ENCODE peak calls at places on chromosome 9, in nine cellular contexts. B is M059J; I is non-pigmented ciliary epithelial cell; X is Calu3; J is stimulated activated CD8-positive, alpha-beta memory T cell treated with anti-CD3 and anti-CD28 coated beads, Interleukin-7, amount 100 ng/mL, for 24 hours; V is fibroblast of gingiva; N is MG63; T is activated T-helper 1 cell treated with Interleukin-2 at 50 U/mL for 16 hours; U is activated T-cell treated with anti-CD3 and anti-CD28 coated beads, Interleukin-2, amount 50 U/mL, for 4 hours. D is an unnamed sample.
A peak's percentile ranks its signal among the peaks of the same experiment; 100 is the strongest.

GRCh38 chr9:122190597-122191381 is 31.1 kb downstream of the MORN5 start:
- DNase-seq in B (peak; percentile 57), I (no peak), X (peak; percentile 22), J (no peak), V (no peak), N (no peak), T (no peak), U (no peak), D (no peak)

GRCh38 chr9:115808108-115808507 is 345.5 kb upstream of the PAPPA start:
- DNase-seq in B (peak; percentile 50), I (no peak), X (no peak), J (no peak), V (no peak), N (no peak), T (no peak), U (no peak), D (no peak)

GRCh38 chr9:5452286-5452609 is 1.9 kb downstream of the CD274 start:
- DNase-seq in B (no peak), I (no peak), X (no peak), J (no peak), V (no peak), N (no peak), T (no peak), U (no peak), D (no peak)

GRCh38 chr9:71769175-71770165 is 1.2 kb upstream of the CEMIP2 start:
- DNase-seq in B (peak; percentile 83), I (no peak), X (peak; percentile 88), J (peak; percentile 32), V (peak; percentile 43), N (peak; percentile 58), T (peak; percentile 58), U (peak; percentile 59), D (peak; percentile 51)

GRCh38 chr9:100281676-100282387 is 70.9 kb downstream of the TEX10 start:
- DNase-seq in B (no peak), I (no peak), X (no peak), J (no peak), V (no peak), N (no peak), T (no peak), U (no peak), D (no peak)

GRCh38 chr9:91727316-91727861 is 222.6 kb downstream of the ROR2 start:
- DNase-seq in B (peak; percentile 52), I (no peak), X (peak; percentile 20), J (peak; percentile 9), V (peak; percentile 17), N (peak; percentile 30), T (no peak), U (no peak), D (no peak)

GRCh38 chr9:35575478-35575877 is 29.6 kb upstream of the TESK1 start:
- DNase-seq in B (no peak), I (no peak), X (no peak), J (no peak), V (no peak), N (no peak), T (no peak), U (no peak), D (no peak)

GRCh38 chr9:109640232-109641078 is 139.5 kb upstream of the PALM2AKAP2 start:
- DNase-seq in B (peak; percentile 85), I (no peak), X (peak; percentile 50), J (no peak), V (peak; percentile 25), N (peak; percentile 85), T (no peak), U (no peak), D (no peak)

GRCh38 chr9:90778746-90779145 is 22.9 kb upstream of the SYK start:
- DNase-seq in B (no peak), I (no peak), X (no peak), J (no peak), V (no peak), N (no peak), T (no peak), U (no peak), D (no peak)

GRCh38 chr9:92206490-92206889 is 87.0 kb downstream of the IARS1 start:
- DNase-seq in B (peak; percentile 14), I (no peak), X (no peak), J (no peak), V (no peak), N (no peak), T (no peak), U (no peak), D (no peak)

GRCh38 chr9:93657331-93658111 is 81.1 kb downstream of the PHF2 start:
- DNase-seq in B (no peak), I (no peak), X (no peak), J (no peak), V (no peak), N (no peak), T (no peak), U (no peak), D (no peak)

GRCh38 chr9:2477755-2478154 is 143.8 kb upstream of the VLDLR start:
- DNase-seq in B (peak; percentile 37), I (peak; percentile 24), X (no peak), J (no peak), V (no peak), N (no peak), T (no peak), U (no peak), D (no peak)

GRCh38 chr9:106707722-106708121 is 155.2 kb upstream of the ZNF462 start:
- DNase-seq in B (no peak), I (no peak), X (no peak), J (no peak), V (no peak), N (no peak), T (no peak), U (no peak), D (no peak)

GRCh38 chr9:92964607-92964975 is 17.3 kb downstream of the FGD3 start:
- DNase-seq in B (no peak), I (no peak), X (no peak), J (no peak), V (no peak), N (no peak), T (no peak), U (no peak), D (no peak)

GRCh38 chr9:137951597-137952490 is 74.3 kb downstream of the CACNA1B start:
- DNase-seq in B (no peak), I (no peak), X (no peak), J (no peak), V (no peak), N (no peak), T (no peak), U (no peak), D (no peak)

GRCh38 chr9:36431078-36431477 is 31.0 kb upstream of the RNF38 start:
- DNase-seq in B (no peak), I (no peak), X (no peak), J (no peak), V (no peak), N (no peak), T (no peak), U (no peak), D (no peak)

GRCh38 chr9:95147452-95147851 is 170.1 kb downstream of the FANCC start:
- DNase-seq in B (no peak), I (no peak), X (no peak), J (no peak), V (peak; percentile 72), N (no peak), T (no peak), U (no peak), D (no peak)

GRCh38 chr9:120733190-120733589 is 18.9 kb upstream of the MEGF9 start:
- DNase-seq in B (peak; percentile 38), I (peak; percentile 65), X (no peak), J (no peak), V (peak; percentile 51), N (no peak), T (no peak), U (no peak), D (no peak)

GRCh38 chr9:20225841-20226240 is 396.5 kb downstream of the MLLT3 start:
- DNase-seq in B (peak; percentile 26), I (no peak), X (no peak), J (no peak), V (no peak), N (no peak), T (no peak), U (no peak), D (no peak)

GRCh38 chr9:114011313-114011712 is 66.8 kb downstream of the AMBP start:
- DNase-seq in B (no peak), I (no peak), X (no peak), J (no peak), V (no peak), N (no peak), T (no peak), U (no peak), D (no peak)

GRCh38 chr9:6512085-6512657 is 99.2 kb downstream of the UHRF2 start:
- DNase-seq in B (peak; percentile 49), I (no peak), X (no peak), J (no peak), V (peak; percentile 15), N (no peak), T (no peak), U (no peak), D (no peak)

GRCh38 chr9:129697111-129697955 is 31.9 kb downstream of the PRRX2 start:
- DNase-seq in B (peak; percentile 50), I (no peak), X (no peak), J (peak; percentile 35), V (peak; percentile 86), N (peak; percentile 96), T (no peak), U (peak; percentile 26), D (no peak)

GRCh38 chr9:120932086-120932818 is 5.7 kb upstream of the TRAF1 start:
- DNase-seq in B (no peak), I (no peak), X (no peak), J (no peak), V (no peak), N (no peak), T (no peak), U (no peak), D (no peak)

GRCh38 chr9:4298255-4299005 is 1.4 kb downstream of the GLIS3 start:
- DNase-seq in B (peak; percentile 81), I (no peak), X (no peak), J (no peak), V (peak; percentile 16), N (peak; percentile 12), T (no peak), U (peak; percentile 43), D (no peak)

GRCh38 chr9:95125652-95126051 is 191.9 kb downstream of the FANCC start:
- DNase-seq in B (no peak), I (no peak), X (no peak), J (no peak), V (no peak), N (no peak), T (no peak), U (no peak), D (no peak)

GRCh38 chr9:130862747-130863146 is 27.7 kb downstream of the ABL1 start:
- DNase-seq in B (no peak), I (no peak), X (no peak), J (no peak), V (no peak), N (no peak), T (no peak), U (no peak), D (no peak)

GRCh38 chr9:23686896-23687295 is 139.1 kb downstream of the ELAVL2 start:
- DNase-seq in B (peak; percentile 65), I (no peak), X (no peak), J (no peak), V (no peak), N (no peak), T (no peak), U (no peak), D (no peak)

GRCh38 chr9:81656004-81656403 is 33.3 kb downstream of the TLE1 start:
- DNase-seq in B (no peak), I (no peak), X (no peak), J (no peak), V (no peak), N (no peak), T (no peak), U (no peak), D (no peak)

GRCh38 chr9:101587644-101588043 is 7.1 kb downstream of the PPP3R2 start:
- DNase-seq in B (no peak), I (no peak), X (no peak), J (no peak), V (no peak), N (no peak), T (no peak), U (no peak), D (no peak)

GRCh38 chr9:78030553-78031270 is 899 bp downstream of the GNAQ start:
- DNase-seq in B (peak; percentile 41), I (no peak), X (peak; percentile 45), J (peak; percentile 25), V (peak; percentile 61), N (peak; percentile 49), T (peak; percentile 39), U (peak; percentile 45), D (peak; percentile 53)